ENCODE peak calls at places on chromosome 9, in eight cellular contexts. Y, M, E, D, Z, O, Q and B are unnamed samples.
A peak's percentile ranks its signal among the peaks of the same experiment; 100 is the strongest.

GRCh38 chr9:114898741-114899140 is 31.6 kb downstream of the TNFSF8 start:
- DNase-seq in Y (no peak), M (no peak), E (no peak), O (peak; percentile 77), Q (no peak), D (peak; percentile 56), Z (no peak), B (no peak)

GRCh38 chr9:78236511-78236950 is 656 bp downstream of the CEP78 start:
- DNase-seq in E (peak; percentile 42), Q (no peak), Z (no peak), M (no peak), Y (no peak), D (no peak), O (no peak), B (no peak)

GRCh38 chr9:100087218-100087617 is 11.6 kb downstream of the ERP44 start:
- DNase-seq in E (peak; percentile 70), Z (no peak), Y (peak; percentile 75), D (no peak), Q (no peak), O (no peak), M (no peak), B (no peak)

GRCh38 chr9:135108801-135109500 is 21.5 kb downstream of the OLFM1 start:
- DNase-seq in D (no peak), E (no peak), Q (no peak), Z (no peak), Y (no peak), O (no peak), M (no peak), B (no peak)

GRCh38 chr9:69331444-69331843 is 6.4 kb downstream of the ENTREP1 start:
- DNase-seq in M (no peak), Z (no peak), O (no peak), Q (no peak), Y (no peak), D (no peak), E (no peak), B (no peak)

GRCh38 chr9:75230469-75230868 is 142.2 kb downstream of the OSTF1 start:
- DNase-seq in Z (no peak), E (no peak), Y (no peak), Q (no peak), D (no peak), M (no peak), O (no peak), B (no peak)

GRCh38 chr9:37060821-37061220 is 26.8 kb upstream of the PAX5 start:
- DNase-seq in O (no peak), D (no peak), Q (no peak), Y (no peak), E (no peak), Z (no peak), M (no peak), B (no peak)

GRCh38 chr9:109440797-109441287 is 57.3 kb downstream of the PTPN3 start:
- DNase-seq in D (no peak), O (peak; percentile 6), M (peak; percentile 65), Q (peak; percentile 58), Z (no peak), E (peak; percentile 91), Y (peak; percentile 86), B (peak; percentile 78)

GRCh38 chr9:115229496-115229895 is 111.5 kb upstream of the TNC start:
- DNase-seq in Y (no peak), Z (no peak), D (no peak), Q (no peak), E (peak; percentile 87), O (no peak), M (no peak), B (no peak)

GRCh38 chr9:15370496-15371464 is 51.9 kb upstream of the SNAPC3 start:
- DNase-seq in D (no peak), Z (no peak), Q (peak; percentile 23), M (no peak), O (no peak), E (no peak), Y (peak; percentile 44), B (peak; percentile 3)

GRCh38 chr9:136995772-136996308 is 528 bp downstream of the CLIC3 start:
- DNase-seq in Y (peak; percentile 72), Z (no peak), D (no peak), E (peak; percentile 23), O (no peak), M (no peak), Q (no peak), B (no peak)

GRCh38 chr9:126661521-126662251 is 48.0 kb downstream of the LMX1B start:
- DNase-seq in Y (no peak), Q (peak; percentile 48), Z (no peak), D (no peak), M (peak; percentile 68), E (peak; percentile 38), O (no peak), B (peak; percentile 34)

GRCh38 chr9:107738789-107739188 is 249.2 kb upstream of the KLF4 start:
- DNase-seq in E (peak; percentile 79), O (no peak), D (no peak), M (no peak), Z (no peak), Y (peak; percentile 13), Q (no peak), B (no peak)

GRCh38 chr9:76246680-76247079 is 147.5 kb downstream of the RFK start:
- DNase-seq in Q (no peak), Y (no peak), E (no peak), D (no peak), O (no peak), Z (no peak), M (no peak), B (no peak)

GRCh38 chr9:78601957-78602565 is 305.1 kb downstream of the PSAT1 start:
- DNase-seq in O (no peak), M (no peak), Y (peak; percentile 78), D (no peak), E (peak; percentile 75), Q (peak; percentile 48), Z (no peak), B (peak; percentile 17)

GRCh38 chr9:33233659-33234335 is 6.2 kb upstream of the SPINK4 start:
- DNase-seq in M (no peak), Q (no peak), D (no peak), O (no peak), E (peak; percentile 97), Z (no peak), Y (peak; percentile 93), B (no peak)

GRCh38 chr9:131402738-131403492 is 9.0 kb downstream of the PRRC2B start:
- DNase-seq in M (peak; percentile 75), Z (peak; percentile 37), Y (peak; percentile 92), D (peak; percentile 94), O (no peak), E (peak; percentile 92), Q (peak; percentile 30), B (no peak)

GRCh38 chr9:6910032-6910431 is 152.3 kb downstream of the KDM4C start:
- DNase-seq in Z (no peak), Q (peak; percentile 25), M (no peak), D (no peak), O (no peak), Y (peak; percentile 52), E (peak; percentile 52), B (no peak)

GRCh38 chr9:136536721-136537241 is 9.1 kb downstream of the NOTCH1 start:
- DNase-seq in Y (no peak), E (no peak), D (no peak), M (no peak), Q (peak; percentile 20), Z (no peak), O (no peak), B (no peak)

GRCh38 chr9:78430387-78430786 is 133.5 kb downstream of the PSAT1 start:
- DNase-seq in M (no peak), Y (no peak), O (no peak), E (no peak), Z (no peak), Q (no peak), D (no peak), B (no peak)